ENCODE peak calls at places on chromosomes 1 and 21, in nine cellular contexts. One of them, this sample, is unnamed. For H3K9me3, the result is how much of the 10 kb centered on the place peaks cover.

GRCh38 chr21:39125752-39126485 is 57.3 kb downstream of the PSMG1 start:
- DNase-seq in AG04450: peak
- DNase-seq in ovary: peak
- DNase-seq in K562: no peak
- DNase-seq in heart left ventricle: peak
- DNase-seq in prostate gland: peak
- DNase-seq in right lobe of liver: no peak
- DNase-seq in lung: peak
- DNase-seq in SK-N-SH: peak
- DNase-seq in this sample: peak

GRCh38 chr1:110538921-110539320 is 19.9 kb upstream of the KCNA10 start:
- DNase-seq in SK-N-SH: no peak
- DNase-seq in ovary: no peak
- DNase-seq in heart left ventricle: no peak
- DNase-seq in right lobe of liver: no peak
- DNase-seq in lung: no peak
- DNase-seq in K562: no peak
- DNase-seq in prostate gland: no peak
- DNase-seq in AG04450: no peak
- DNase-seq in this sample: no peak

GRCh38 chr1:111415461-111415860 is 12.1 kb downstream of the OVGP1 start:
- DNase-seq in heart left ventricle: no peak
- DNase-seq in AG04450: no peak
- DNase-seq in ovary: no peak
- DNase-seq in right lobe of liver: no peak
- DNase-seq in prostate gland: no peak
- DNase-seq in K562: no peak
- DNase-seq in SK-N-SH: no peak
- DNase-seq in lung: no peak
- DNase-seq in this sample: no peak

GRCh38 chr1:67584938-67585337 is 100.1 kb upstream of the GADD45A start:
- DNase-seq in K562: no peak
- DNase-seq in ovary: no peak
- DNase-seq in right lobe of liver: no peak
- DNase-seq in lung: no peak
- DNase-seq in AG04450: no peak
- DNase-seq in SK-N-SH: no peak
- DNase-seq in prostate gland: no peak
- DNase-seq in heart left ventricle: peak
- DNase-seq in this sample: no peak

GRCh38 chr1:90356991-90357390 is 360.1 kb downstream of the BARHL2 start:
- DNase-seq in AG04450: no peak
- DNase-seq in ovary: no peak
- DNase-seq in K562: no peak
- DNase-seq in SK-N-SH: no peak
- DNase-seq in heart left ventricle: no peak
- DNase-seq in lung: no peak
- DNase-seq in right lobe of liver: no peak
- DNase-seq in prostate gland: no peak
- DNase-seq in this sample: no peak

GRCh38 chr1:114755006-114755936 is 2.5 kb downstream of the CSDE1 start:
- DNase-seq in lung: no peak
- DNase-seq in prostate gland: no peak
- DNase-seq in right lobe of liver: no peak
- DNase-seq in K562: no peak
- DNase-seq in heart left ventricle: no peak
- DNase-seq in SK-N-SH: no peak
- DNase-seq in AG04450: no peak
- DNase-seq in ovary: no peak
- DNase-seq in this sample: no peak

GRCh38 chr1:34858901-34859441 is 578 bp downstream of the SMIM12 start:
- DNase-seq in K562: peak
- DNase-seq in AG04450: no peak
- DNase-seq in heart left ventricle: peak
- DNase-seq in ovary: peak
- DNase-seq in lung: peak
- DNase-seq in prostate gland: no peak
- DNase-seq in SK-N-SH: no peak
- DNase-seq in right lobe of liver: no peak
- DNase-seq in this sample: no peak

GRCh38 chr1:37186246-37186756 is 152.0 kb upstream of the GRIK3 start:
- DNase-seq in lung: no peak
- DNase-seq in prostate gland: no peak
- DNase-seq in right lobe of liver: no peak
- DNase-seq in K562: no peak
- DNase-seq in AG04450: no peak
- DNase-seq in heart left ventricle: no peak
- DNase-seq in ovary: no peak
- DNase-seq in SK-N-SH: peak
- DNase-seq in this sample: no peak

GRCh38 chr1:160115545-160116276 is at the start of gene ATP1A2:
- DNase-seq in SK-N-SH: no peak
- DNase-seq in prostate gland: no peak
- DNase-seq in ovary: no peak
- DNase-seq in K562: no peak
- DNase-seq in AG04450: no peak
- DNase-seq in right lobe of liver: no peak
- DNase-seq in lung: no peak
- DNase-seq in heart left ventricle: peak
- DNase-seq in this sample: no peak

GRCh38 chr1:220296941-220297460 is 24.7 kb upstream of the RAB3GAP2 start:
- DNase-seq in K562: no peak
- DNase-seq in AG04450: no peak
- DNase-seq in ovary: no peak
- DNase-seq in prostate gland: no peak
- DNase-seq in heart left ventricle: no peak
- DNase-seq in SK-N-SH: no peak
- DNase-seq in lung: no peak
- DNase-seq in right lobe of liver: no peak
- DNase-seq in this sample: no peak

GRCh38 chr21:35063428-35064172 is 14.5 kb upstream of the RUNX1 start:
- DNase-seq in right lobe of liver: no peak
- DNase-seq in lung: no peak
- DNase-seq in AG04450: no peak
- DNase-seq in ovary: no peak
- DNase-seq in SK-N-SH: no peak
- DNase-seq in heart left ventricle: no peak
- DNase-seq in prostate gland: no peak
- DNase-seq in K562: no peak
- DNase-seq in this sample: no peak

GRCh38 chr21:45577806-45578801 is 35.9 kb upstream of the SLC19A1 start:
- DNase-seq in lung: peak
- DNase-seq in prostate gland: no peak
- DNase-seq in K562: no peak
- DNase-seq in right lobe of liver: peak
- DNase-seq in heart left ventricle: no peak
- DNase-seq in AG04450: no peak
- DNase-seq in SK-N-SH: peak
- DNase-seq in ovary: no peak
- DNase-seq in this sample: no peak

GRCh38 chr1:104630567-104630966 is 880.9 kb downstream of the AMY1C start:
- DNase-seq in heart left ventricle: no peak
- DNase-seq in AG04450: no peak
- DNase-seq in ovary: no peak
- DNase-seq in prostate gland: no peak
- DNase-seq in lung: no peak
- DNase-seq in SK-N-SH: no peak
- DNase-seq in K562: no peak
- DNase-seq in right lobe of liver: no peak
- DNase-seq in this sample: no peak

GRCh38 chr1:156140879-156141707 is 12.3 kb upstream of the SEMA4A start:
- DNase-seq in SK-N-SH: peak
- DNase-seq in heart left ventricle: peak
- DNase-seq in right lobe of liver: no peak
- DNase-seq in lung: no peak
- DNase-seq in AG04450: no peak
- DNase-seq in ovary: no peak
- DNase-seq in prostate gland: peak
- DNase-seq in K562: peak
- DNase-seq in this sample: peak

GRCh38 chr1:94713472-94714141 is 106.5 kb upstream of the SLC44A3 start:
- DNase-seq in K562: no peak
- DNase-seq in SK-N-SH: peak
- DNase-seq in prostate gland: peak
- DNase-seq in lung: peak
- DNase-seq in ovary: peak
- DNase-seq in AG04450: peak
- DNase-seq in right lobe of liver: peak
- DNase-seq in heart left ventricle: peak
- DNase-seq in this sample: peak

GRCh38 chr1:113802367-113803007 is 9.8 kb downstream of the RSBN1 start:
- DNase-seq in SK-N-SH: no peak
- DNase-seq in right lobe of liver: no peak
- DNase-seq in prostate gland: no peak
- DNase-seq in ovary: no peak
- DNase-seq in K562: no peak
- DNase-seq in AG04450: no peak
- DNase-seq in heart left ventricle: no peak
- DNase-seq in lung: no peak
- DNase-seq in this sample: no peak

GRCh38 chr1:227357229-227358078 is 39.2 kb upstream of the CDC42BPA start:
- DNase-seq in AG04450: peak
- DNase-seq in lung: peak
- DNase-seq in ovary: peak
- DNase-seq in prostate gland: no peak
- DNase-seq in heart left ventricle: peak
- DNase-seq in SK-N-SH: no peak
- DNase-seq in right lobe of liver: peak
- DNase-seq in K562: peak
- DNase-seq in this sample: peak

GRCh38 chr1:216531308-216532239 is 108.3 kb upstream of the USH2A start:
- DNase-seq in K562: no peak
- DNase-seq in heart left ventricle: no peak
- DNase-seq in prostate gland: peak
- DNase-seq in lung: no peak
- DNase-seq in right lobe of liver: peak
- DNase-seq in SK-N-SH: no peak
- DNase-seq in ovary: no peak
- DNase-seq in AG04450: no peak
- DNase-seq in this sample: no peak

GRCh38 chr1:1219341-1219740 is 5.4 kb upstream of the TNFRSF4 start:
- DNase-seq in K562: no peak
- DNase-seq in ovary: no peak
- DNase-seq in SK-N-SH: no peak
- DNase-seq in right lobe of liver: no peak
- DNase-seq in prostate gland: no peak
- DNase-seq in AG04450: no peak
- DNase-seq in lung: no peak
- DNase-seq in heart left ventricle: no peak
- DNase-seq in this sample: no peak

GRCh38 chr21:32457360-32457840 is 44.9 kb downstream of the EVA1C start:
- DNase-seq in AG04450: no peak
- DNase-seq in lung: peak
- DNase-seq in K562: peak
- DNase-seq in prostate gland: no peak
- DNase-seq in ovary: peak
- DNase-seq in heart left ventricle: peak
- DNase-seq in right lobe of liver: peak
- DNase-seq in SK-N-SH: peak
- DNase-seq in this sample: peak
- TF ChIP-seq CTCF in AG04450: peak
- TF ChIP-seq CTCF in lung: no peak
- TF ChIP-seq CTCF in K562: no peak
- TF ChIP-seq CTCF in prostate gland: peak
- TF ChIP-seq CTCF in ovary: no peak
- TF ChIP-seq CTCF in heart left ventricle: peak
- TF ChIP-seq CTCF in right lobe of liver: peak
- TF ChIP-seq CTCF in SK-N-SH: peak
- TF ChIP-seq CTCF in this sample: no peak

GRCh38 chr1:2799811-2800663 is 1.5 kb downstream of the TTC34 start:
- DNase-seq in lung: no peak
- DNase-seq in AG04450: no peak
- DNase-seq in ovary: peak
- DNase-seq in K562: no peak
- DNase-seq in right lobe of liver: peak
- DNase-seq in SK-N-SH: no peak
- DNase-seq in prostate gland: no peak
- DNase-seq in heart left ventricle: peak
- DNase-seq in this sample: no peak
- H3K9me3 ChIP-seq in lung: under half
- H3K9me3 ChIP-seq in AG04450: half or more
- H3K9me3 ChIP-seq in ovary: under half
- H3K9me3 ChIP-seq in K562: under half
- H3K9me3 ChIP-seq in right lobe of liver: under half
- H3K9me3 ChIP-seq in SK-N-SH: under half
- H3K9me3 ChIP-seq in prostate gland: under half
- H3K9me3 ChIP-seq in heart left ventricle: under half
- H3K9me3 ChIP-seq in this sample: under half

GRCh38 chr1:91589438-91589837 is 88.8 kb downstream of the CDC7 start:
- DNase-seq in ovary: no peak
- DNase-seq in prostate gland: no peak
- DNase-seq in heart left ventricle: no peak
- DNase-seq in lung: no peak
- DNase-seq in SK-N-SH: no peak
- DNase-seq in right lobe of liver: no peak
- DNase-seq in AG04450: no peak
- DNase-seq in K562: no peak
- DNase-seq in this sample: no peak
- TF ChIP-seq CTCF in ovary: peak
- TF ChIP-seq CTCF in prostate gland: no peak
- TF ChIP-seq CTCF in heart left ventricle: no peak
- TF ChIP-seq CTCF in lung: no peak
- TF ChIP-seq CTCF in SK-N-SH: no peak
- TF ChIP-seq CTCF in right lobe of liver: no peak
- TF ChIP-seq CTCF in AG04450: peak
- TF ChIP-seq CTCF in K562: no peak
- TF ChIP-seq CTCF in this sample: no peak

GRCh38 chr1:3183439-3183838 is 114.4 kb downstream of the PRDM16 start:
- DNase-seq in AG04450: no peak
- DNase-seq in heart left ventricle: no peak
- DNase-seq in K562: no peak
- DNase-seq in SK-N-SH: no peak
- DNase-seq in lung: no peak
- DNase-seq in right lobe of liver: no peak
- DNase-seq in ovary: no peak
- DNase-seq in prostate gland: no peak
- DNase-seq in this sample: no peak

GRCh38 chr1:3178279-3178678 is 109.3 kb downstream of the PRDM16 start:
- DNase-seq in heart left ventricle: no peak
- DNase-seq in ovary: no peak
- DNase-seq in K562: no peak
- DNase-seq in SK-N-SH: no peak
- DNase-seq in prostate gland: no peak
- DNase-seq in lung: no peak
- DNase-seq in right lobe of liver: no peak
- DNase-seq in AG04450: no peak
- DNase-seq in this sample: no peak

GRCh38 chr1:3184666-3185065 is 115.7 kb downstream of the PRDM16 start:
- DNase-seq in K562: no peak
- DNase-seq in SK-N-SH: no peak
- DNase-seq in right lobe of liver: no peak
- DNase-seq in prostate gland: no peak
- DNase-seq in ovary: no peak
- DNase-seq in heart left ventricle: no peak
- DNase-seq in AG04450: no peak
- DNase-seq in lung: no peak
- DNase-seq in this sample: no peak

GRCh38 chr1:3179471-3179870 is 110.5 kb downstream of the PRDM16 start:
- DNase-seq in K562: no peak
- DNase-seq in prostate gland: no peak
- DNase-seq in AG04450: no peak
- DNase-seq in right lobe of liver: no peak
- DNase-seq in ovary: no peak
- DNase-seq in SK-N-SH: no peak
- DNase-seq in lung: no peak
- DNase-seq in heart left ventricle: no peak
- DNase-seq in this sample: no peak

GRCh38 chr1:3180915-3181314 is 111.9 kb downstream of the PRDM16 start:
- DNase-seq in prostate gland: no peak
- DNase-seq in heart left ventricle: no peak
- DNase-seq in ovary: no peak
- DNase-seq in AG04450: no peak
- DNase-seq in SK-N-SH: no peak
- DNase-seq in K562: no peak
- DNase-seq in right lobe of liver: no peak
- DNase-seq in lung: no peak
- DNase-seq in this sample: no peak
- H3K9me3 ChIP-seq in prostate gland: under half
- H3K9me3 ChIP-seq in heart left ventricle: under half
- H3K9me3 ChIP-seq in ovary: under half
- H3K9me3 ChIP-seq in AG04450: half or more
- H3K9me3 ChIP-seq in SK-N-SH: under half
- H3K9me3 ChIP-seq in K562: under half
- H3K9me3 ChIP-seq in right lobe of liver: under half
- H3K9me3 ChIP-seq in lung: under half
- H3K9me3 ChIP-seq in this sample: under half